ENCODE peak calls at places on chromosomes 2 and 18, in four cellular contexts. T, Z, O and I are unnamed samples.

GRCh38 chr2:135667045-135667444 is 74.6 kb upstream of the UBXN4 start:
- DNase-seq in T (no peak), Z (no peak), O (no peak), I (no peak)

GRCh38 chr2:17533546-17533945 is 7.0 kb upstream of the VSNL1 start:
- DNase-seq in T (no peak), Z (no peak), O (no peak), I (no peak)

GRCh38 chr18:11163668-11164067 is 14.3 kb upstream of the PIEZO2 start:
- DNase-seq in T (no peak), Z (no peak), O (no peak), I (no peak)

GRCh38 chr2:21317131-21317530 is 193.4 kb downstream of the TDRD15 start:
- DNase-seq in T (peak), Z (no peak), O (peak), I (peak)

GRCh38 chr2:203623616-203624015 is 82.8 kb upstream of the CD28 start:
- DNase-seq in T (no peak), Z (no peak), O (no peak), I (no peak)

GRCh38 chr18:12361770-12362378 is 15.2 kb downstream of the AFG3L2 start:
- DNase-seq in T (no peak), Z (no peak), O (no peak), I (no peak)

GRCh38 chr2:102256281-102256680 is 55.1 kb upstream of the IL1RL1 start:
- DNase-seq in T (no peak), Z (no peak), O (peak), I (no peak)

GRCh38 chr2:45330617-45331016 is 280.4 kb downstream of the SRBD1 start:
- DNase-seq in T (peak), Z (no peak), O (no peak), I (peak)

GRCh38 chr2:69685321-69686048 is 41.9 kb upstream of the AAK1 start:
- DNase-seq in T (no peak), Z (no peak), O (no peak), I (no peak)

GRCh38 chr2:238032755-238033337 is 28.0 kb upstream of the SCLY start:
- DNase-seq in T (no peak), Z (no peak), O (peak), I (no peak)

GRCh38 chr2:20925265-20925889 is 102.5 kb upstream of the LDAH start:
- DNase-seq in T (no peak), Z (no peak), O (peak), I (no peak)

GRCh38 chr2:165214093-165214492 is 10.2 kb upstream of the SCN3A start:
- DNase-seq in T (no peak), Z (no peak), O (no peak), I (peak)

GRCh38 chr2:185633621-185634020 is 105.0 kb upstream of the FSIP2 start:
- DNase-seq in T (no peak), Z (no peak), O (no peak), I (no peak)

GRCh38 chr2:196131384-196131861 is 40.0 kb downstream of the STK17B start:
- DNase-seq in T (no peak), Z (no peak), O (peak), I (no peak)

GRCh38 chr2:160145471-160145870 is 54.6 kb downstream of the ITGB6 start:
- DNase-seq in T (no peak), Z (no peak), O (peak), I (no peak)

GRCh38 chr2:120360307-120360855 is 14.4 kb downstream of the INHBB start:
- DNase-seq in T (no peak), Z (no peak), O (no peak), I (no peak)

GRCh38 chr2:6642011-6642410 is 223.7 kb downstream of the CMPK2 start:
- DNase-seq in T (no peak), Z (no peak), O (no peak), I (no peak)

GRCh38 chr18:66077066-66077465 is 326.3 kb downstream of the CDH7 start:
- DNase-seq in T (no peak), Z (no peak), O (no peak), I (no peak)

GRCh38 chr2:152864601-152865000 is 146.2 kb downstream of the ARL6IP6 start:
- DNase-seq in T (no peak), Z (no peak), O (no peak), I (no peak)

GRCh38 chr2:17736989-17737388 is 16.6 kb downstream of the SMC6 start:
- DNase-seq in T (no peak), Z (peak), O (no peak), I (no peak)

GRCh38 chr2:197345846-197346370 is 35.3 kb upstream of the ANKRD44 start:
- DNase-seq in T (no peak), Z (no peak), O (no peak), I (no peak)

GRCh38 chr18:63000839-63001238 is 285.5 kb downstream of the PHLPP1 start:
- DNase-seq in T (no peak), Z (no peak), O (no peak), I (no peak)

GRCh38 chr2:11175293-11175795 is 20.1 kb downstream of the SLC66A3 start:
- DNase-seq in T (no peak), Z (no peak), O (no peak), I (no peak)

GRCh38 chr2:55311444-55311870 is 42.4 kb upstream of the MTIF2 start:
- DNase-seq in T (no peak), Z (no peak), O (no peak), I (no peak)

GRCh38 chr18:31738460-31739407 is 21.9 kb downstream of the SLC25A52 start:
- DNase-seq in T (no peak), Z (no peak), O (no peak), I (no peak)

GRCh38 chr2:222305510-222306392 is 7.0 kb upstream of the PAX3 start:
- DNase-seq in T (peak), Z (no peak), O (no peak), I (no peak)

GRCh38 chr2:230793573-230794359 is 71.0 kb upstream of the ITM2C start:
- DNase-seq in T (no peak), Z (peak), O (no peak), I (no peak)

GRCh38 chr2:102442967-102443828 is 20.2 kb downstream of the IL18RAP start:
- DNase-seq in T (peak), Z (no peak), O (peak), I (no peak)

GRCh38 chr2:178990533-178991241 is 59.2 kb downstream of the CCDC141 start:
- DNase-seq in T (no peak), Z (no peak), O (peak), I (no peak)

GRCh38 chr2:108632748-108633147 is 86.5 kb upstream of the RANBP2 start:
- DNase-seq in T (peak), Z (no peak), O (no peak), I (peak)

GRCh38 chr2:190655113-190655512 is 6.2 kb downstream of the NAB1 start:
- DNase-seq in T (peak), Z (no peak), O (no peak), I (peak)